ENCODE peak calls at places on chromosomes 6 and 20, in four cellular contexts. O is transverse colon, J is colonic mucosa, N is OCI-LY7. A is an unnamed sample.

GRCh38 chr6:138017156-138017757 is 90.0 kb downstream of the PERP start:
- DNase-seq in O (no peak), J (no peak), N (no peak), A (no peak)

GRCh38 chr6:72621243-72622093 is at the start of gene KCNQ5:
- DNase-seq in O (peak; percentile 8), J (no peak), N (peak; percentile 73), A (peak; percentile 12)

GRCh38 chr6:39778581-39779270 is 13.4 kb upstream of the DAAM2 start:
- DNase-seq in O (no peak), J (no peak), N (no peak), A (no peak)

GRCh38 chr6:74690365-74690764 is 515.5 kb downstream of the COL12A1 start:
- DNase-seq in O (no peak), J (no peak), N (no peak), A (no peak)

GRCh38 chr20:8722277-8722928 is 346.5 kb upstream of the PLCB4 start:
- DNase-seq in O (peak; percentile 10), J (peak; percentile 39), N (peak; percentile 76), A (peak; percentile 33)

GRCh38 chr6:161836643-161837448 is 563.0 kb upstream of the AGPAT4 start:
- DNase-seq in O (no peak), J (no peak), N (no peak), A (peak; percentile 8)

GRCh38 chr6:3697609-3698008 is 53.9 kb downstream of the PXDC1 start:
- DNase-seq in O (no peak), J (no peak), N (no peak), A (no peak)

GRCh38 chr6:12566618-12567123 is 149.9 kb upstream of the PHACTR1 start:
- DNase-seq in O (no peak), J (no peak), N (no peak), A (no peak)

GRCh38 chr20:50189681-50190250 is 864 bp upstream of the CEBPB start:
- DNase-seq in O (peak; percentile 88), J (peak; percentile 91), N (peak; percentile 55), A (no peak)

GRCh38 chr6:130148181-130148580 is 74.6 kb downstream of the SAMD3 start:
- DNase-seq in O (no peak), J (no peak), N (peak; percentile 32), A (no peak)

GRCh38 chr20:41177636-41178035 is 40.3 kb downstream of the PLCG1 start:
- DNase-seq in O (peak; percentile 20), J (no peak), N (no peak), A (peak; percentile 25)

GRCh38 chr20:15332711-15333160 is 995.3 kb upstream of the FLRT3 start:
- DNase-seq in O (no peak), J (no peak), N (no peak), A (no peak)

GRCh38 chr6:158879180-158879579 is 60.0 kb upstream of the EZR start:
- DNase-seq in O (no peak), J (no peak), N (no peak), A (no peak)

GRCh38 chr6:46014511-46015118 is 1.0 kb downstream of the CLIC5 start:
- DNase-seq in O (peak; percentile 45), J (peak; percentile 63), N (no peak), A (peak; percentile 19)

GRCh38 chr20:14991023-14991422 is 653.6 kb upstream of the FLRT3 start:
- DNase-seq in O (no peak), J (no peak), N (no peak), A (no peak)

GRCh38 chr6:129645371-129646139 is 64.4 kb downstream of the ARHGAP18 start:
- DNase-seq in O (no peak), J (no peak), N (no peak), A (no peak)

GRCh38 chr6:89348372-89348771 is 4.2 kb downstream of the UBE2J1 start:
- DNase-seq in O (no peak), J (no peak), N (no peak), A (no peak)

GRCh38 chr6:143698759-143699750 is 21.3 kb downstream of the PHACTR2 start:
- DNase-seq in O (no peak), J (no peak), N (no peak), A (no peak)

GRCh38 chr20:33693741-33694645 is 7.8 kb upstream of the E2F1 start:
- DNase-seq in O (no peak), J (peak; percentile 41), N (no peak), A (no peak)

GRCh38 chr6:136086686-136087085 is 163.4 kb downstream of the MTFR2 start:
- DNase-seq in O (no peak), J (no peak), N (no peak), A (no peak)

GRCh38 chr20:3680701-3681351 is 984 bp downstream of the ADAM33 start:
- DNase-seq in O (no peak), J (no peak), N (no peak), A (no peak)

GRCh38 chr6:43021270-43022047 is at the start of gene RRP36:
- DNase-seq in O (peak; percentile 81), J (peak; percentile 87), N (peak; percentile 80), A (peak; percentile 89)

GRCh38 chr6:103680116-103680515 is 1179.6 kb downstream of the HACE1 start:
- DNase-seq in O (no peak), J (no peak), N (no peak), A (no peak)

GRCh38 chr6:112029045-112029822 is 24.7 kb upstream of the CCN6 start:
- DNase-seq in O (peak; percentile 60), J (peak; percentile 68), N (peak; percentile 74), A (peak; percentile 78)

GRCh38 chr6:119671105-119671504 is 321.5 kb upstream of the MAN1A1 start:
- DNase-seq in O (no peak), J (no peak), N (no peak), A (no peak)

GRCh38 chr20:22584922-22585785 is 782 bp upstream of the FOXA2 start:
- DNase-seq in O (peak; percentile 57), J (peak; percentile 67), N (no peak), A (peak; percentile 24)

GRCh38 chr6:160328447-160328846 is 19.7 kb upstream of the SLC22A3 start:
- DNase-seq in O (no peak), J (no peak), N (no peak), A (no peak)

GRCh38 chr20:56360133-56360898 is 1.5 kb downstream of the FAM210B start:
- DNase-seq in O (no peak), J (no peak), N (no peak), A (no peak)

GRCh38 chr20:61047515-61047914 is 204.5 kb upstream of the CDH4 start:
- DNase-seq in O (no peak), J (no peak), N (no peak), A (no peak)

GRCh38 chr6:167116109-167116837 is 6.6 kb upstream of the CCR6 start:
- DNase-seq in O (no peak), J (no peak), N (no peak), A (no peak)

GRCh38 chr20:63284981-63285524 is 7.9 kb upstream of the COL20A1 start:
- DNase-seq in O (no peak), J (no peak), N (no peak), A (no peak)

GRCh38 chr6:125867483-125867935 is 76.7 kb downstream of the NCOA7 start:
- DNase-seq in O (peak; percentile 54), J (no peak), N (no peak), A (peak; percentile 69)

DNA sequence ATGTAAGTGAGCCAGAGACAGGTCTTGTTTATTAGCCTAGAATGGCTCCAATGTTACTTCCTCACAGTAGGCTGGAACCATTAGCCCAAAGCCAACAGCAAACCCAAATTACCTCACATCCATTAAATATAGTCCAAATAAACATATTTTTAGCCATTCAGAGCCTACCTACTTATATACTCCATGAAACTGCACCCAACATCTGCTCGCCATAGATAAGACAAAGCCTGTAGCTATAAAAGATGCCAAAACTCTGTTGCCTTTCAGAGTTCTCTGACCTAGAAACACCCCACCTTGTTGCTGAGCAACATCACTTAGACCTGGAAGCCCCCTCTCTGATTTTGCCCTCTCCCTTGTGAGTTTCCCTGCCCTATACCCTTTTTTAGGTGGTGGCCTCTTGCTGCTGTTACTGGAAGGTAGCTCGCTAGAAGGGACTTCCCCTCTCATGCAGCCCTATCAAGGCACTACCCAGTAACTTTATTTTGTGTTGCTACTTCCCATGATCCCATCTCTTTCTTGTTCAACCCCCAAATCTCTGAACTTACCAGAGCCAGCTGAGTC is 27.7 kb upstream of the FBXL4 start:
- DNase-seq in O (no peak), J (no peak), N (no peak), A (no peak)
- TF ChIP-seq CTCF in O (no peak), J (no peak), N (no peak), A (no peak)

DNA sequence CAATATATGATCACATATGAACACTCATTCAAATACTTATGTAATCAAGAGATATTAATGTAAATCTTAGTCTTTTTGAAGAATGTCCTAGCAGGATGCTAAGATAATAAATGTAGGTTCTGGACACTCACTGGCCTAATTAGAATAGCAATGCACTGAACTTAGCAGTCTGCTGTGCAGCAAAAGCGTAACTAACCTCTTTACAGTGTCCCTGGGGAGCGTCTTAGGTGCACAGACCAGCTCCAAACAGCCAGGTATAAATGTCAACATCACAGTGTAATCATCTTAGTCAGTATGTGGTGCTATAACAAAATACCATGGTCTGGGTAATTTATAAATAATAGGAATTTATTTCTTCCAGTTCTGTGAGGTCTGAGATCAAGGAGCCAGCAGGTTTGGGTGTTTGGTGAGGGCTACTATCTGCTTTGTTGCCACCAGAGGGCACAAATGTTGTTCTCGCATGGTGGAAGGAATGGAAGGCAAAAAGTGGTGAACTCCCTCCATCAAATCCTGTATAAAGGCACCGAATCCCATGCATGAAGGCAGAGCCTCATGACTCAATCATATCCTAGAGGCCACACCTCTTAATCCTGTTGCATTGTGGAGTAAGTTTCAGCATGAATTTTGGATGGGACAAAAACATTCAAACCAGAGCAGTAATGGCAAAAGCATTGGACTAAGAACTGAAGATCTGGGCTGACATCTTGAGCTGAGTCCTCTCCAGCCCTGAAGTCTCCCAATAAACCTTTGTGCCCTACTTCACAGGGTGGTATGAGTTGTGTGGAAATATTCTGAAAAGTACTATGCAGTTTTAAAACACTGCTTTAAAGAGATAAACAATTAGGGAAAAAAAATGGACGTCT is 41.8 kb upstream of the FOXO3 start:
- DNase-seq in O (no peak), J (no peak), N (peak; percentile 43), A (peak; percentile 28)
- TF ChIP-seq CTCF in O (no peak), J (peak; percentile 23), N (peak; percentile 81), A (peak; percentile 32)

GRCh38 chr20:44888226-44889103 is 3.0 kb downstream of the YWHAB start:
- DNase-seq in O (no peak), J (no peak), N (peak; percentile 42), A (peak; percentile 26)
- TF ChIP-seq CTCF in O (peak; percentile 45), J (peak; percentile 14), N (peak; percentile 60), A (peak; percentile 44)

GRCh38 chr20:9839626-9840025 is 750 bp upstream of the PAK5 start:
- DNase-seq in O (no peak), J (no peak), N (no peak), A (no peak)

GRCh38 chr20:9837634-9838033 is 1.2 kb downstream of the PAK5 start:
- DNase-seq in O (no peak), J (no peak), N (no peak), A (no peak)

GRCh38 chr20:9835302-9835701 is 3.6 kb downstream of the PAK5 start:
- DNase-seq in O (no peak), J (no peak), N (no peak), A (no peak)

GRCh38 chr20:9838035-9838377 is 870 bp downstream of the PAK5 start:
- DNase-seq in O (no peak), J (no peak), N (no peak), A (no peak)

GRCh38 chr20:9838378-9839295 is at the start of gene PAK5:
- DNase-seq in O (no peak), J (peak; percentile 18), N (no peak), A (peak; percentile 75)
- TF ChIP-seq CTCF in O (no peak), J (no peak), N (no peak), A (no peak)

A was measured in Calu3.